ENCODE peak calls at places on chromosome 5, in six cellular contexts. S is OCI-LY7, G is NB4, K is PC-3, P is neural crest cell, D is BE2C. F is an unnamed sample.

GRCh38 chr5:34854459-34855174 is 15.7 kb downstream of the TTC23L start:
- DNase-seq in K (peak; percentile 30), S (peak; percentile 63), G (no peak), D (no peak), P (no peak), F (no peak)

GRCh38 chr5:146877783-146878470 is 630 bp downstream of the PPP2R2B start:
- DNase-seq in G (no peak), D (peak; percentile 49), P (peak; percentile 12), S (no peak), K (no peak), F (peak; percentile 62)

GRCh38 chr5:135829681-135830383 is 4.6 kb upstream of the SLC25A48 start:
- DNase-seq in P (peak; percentile 72), K (peak; percentile 68), G (peak; percentile 62), S (peak; percentile 67), D (peak; percentile 78), F (peak; percentile 82)

GRCh38 chr5:29229461-29229860 is 1964.0 kb upstream of the CDH6 start:
- DNase-seq in G (no peak), K (no peak), S (no peak), D (no peak), P (no peak), F (no peak)

GRCh38 chr5:173663810-173664526 is 47.5 kb upstream of the BOD1 start:
- DNase-seq in P (peak; percentile 38), G (peak; percentile 10), D (peak; percentile 44), K (no peak), S (peak; percentile 67), F (no peak)

GRCh38 chr5:132295505-132296411 is 1.6 kb downstream of the SLC22A4 start:
- DNase-seq in D (no peak), K (no peak), S (no peak), G (peak; percentile 46), P (no peak), F (no peak)

GRCh38 chr5:132099905-132100304 is 26.3 kb downstream of the CSF2 start:
- DNase-seq in P (no peak), D (no peak), S (no peak), K (no peak), G (no peak), F (no peak)

GRCh38 chr5:116557669-116558271 is 16.9 kb downstream of the SEMA6A start:
- DNase-seq in G (peak; percentile 31), K (peak; percentile 38), D (no peak), P (no peak), S (peak; percentile 16), F (no peak)

GRCh38 chr5:6158974-6159863 is 219.1 kb downstream of the MED10 start:
- DNase-seq in D (peak; percentile 51), S (no peak), P (no peak), G (no peak), K (peak; percentile 100), F (no peak)

GRCh38 chr5:172899436-172899835 is 59.8 kb upstream of the RPL26L1 start:
- DNase-seq in K (no peak), S (no peak), D (no peak), G (no peak), P (no peak), F (no peak)

GRCh38 chr5:32713396-32714381 is 2.6 kb downstream of the NPR3 start:
- DNase-seq in K (peak; percentile 91), D (no peak), G (no peak), P (peak; percentile 22), S (no peak), F (peak; percentile 48)
- TF ChIP-seq CTCF in K (peak; percentile 9), D (no peak), G (no peak), P (peak; percentile 17), S (no peak), F (no peak)

DNA sequence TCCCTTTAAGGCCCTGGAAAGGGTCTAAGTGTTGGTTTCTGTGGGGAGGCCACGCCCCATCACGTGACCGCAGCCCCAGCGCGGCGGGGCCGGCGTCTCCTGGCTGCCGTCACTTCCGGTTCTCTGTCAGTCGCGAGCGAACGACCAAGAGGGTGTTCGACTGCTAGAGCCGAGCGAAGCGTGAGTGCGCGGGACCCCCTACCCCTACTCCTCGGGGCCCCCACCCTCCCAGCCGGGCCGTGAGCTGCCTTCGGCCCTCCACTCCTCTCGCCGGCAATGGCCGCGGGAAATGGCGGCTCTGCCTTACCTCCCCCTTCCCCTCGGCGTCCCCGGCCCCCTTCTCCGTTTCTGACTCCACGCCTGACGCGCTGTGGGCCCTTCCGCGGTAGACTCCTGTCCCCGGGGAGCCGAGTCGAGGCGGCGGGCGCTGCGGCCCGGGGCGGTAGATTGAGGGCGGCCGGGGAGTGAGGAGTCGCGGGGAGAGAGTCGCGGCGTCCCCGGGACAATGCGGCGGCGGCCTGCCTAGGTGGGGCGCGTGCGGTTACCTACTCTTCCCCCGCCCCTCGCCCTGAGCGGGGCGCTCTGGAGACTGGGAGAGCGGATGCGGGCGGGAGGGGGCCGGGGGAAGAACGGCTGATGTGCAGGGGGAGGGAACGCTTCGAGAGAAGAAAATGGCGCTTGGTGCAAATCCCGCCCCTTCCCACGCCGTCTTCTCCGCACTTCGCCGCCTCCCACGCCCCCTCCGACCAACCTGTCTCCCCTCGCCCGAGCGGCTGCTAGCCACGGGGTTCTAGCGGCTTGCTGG is at the start of gene SUB1:
- DNase-seq in D (peak; percentile 96), P (peak; percentile 84), G (peak; percentile 97), S (peak; percentile 91), K (peak; percentile 91), F (peak; percentile 89)
- TF ChIP-seq CTCF in D (no peak), P (no peak), G (no peak), S (peak; percentile 26), K (no peak), F (no peak)

GRCh38 chr5:160119142-160119904 is at the start of gene PWWP2A:
- DNase-seq in G (peak; percentile 100), S (peak; percentile 100), K (peak; percentile 100), D (peak; percentile 99), P (peak; percentile 90), F (peak; percentile 95)
- TF ChIP-seq CTCF in G (no peak), S (peak; percentile 29), K (no peak), D (peak; percentile 5), P (peak; percentile 39), F (no peak)

GRCh38 chr5:93677344-93678021 is 63.9 kb downstream of the POU5F2 start:
- DNase-seq in K (peak; percentile 82), G (no peak), D (peak; percentile 50), S (no peak), P (peak; percentile 18), F (peak; percentile 52)

GRCh38 chr5:93676707-93677106 is 64.7 kb downstream of the POU5F2 start:
- DNase-seq in S (no peak), P (no peak), K (no peak), G (no peak), D (no peak), F (no peak)

GRCh38 chr5:93675458-93676450 is 65.6 kb downstream of the POU5F2 start:
- DNase-seq in S (no peak), D (no peak), G (no peak), K (no peak), P (no peak), F (no peak)

DNA sequence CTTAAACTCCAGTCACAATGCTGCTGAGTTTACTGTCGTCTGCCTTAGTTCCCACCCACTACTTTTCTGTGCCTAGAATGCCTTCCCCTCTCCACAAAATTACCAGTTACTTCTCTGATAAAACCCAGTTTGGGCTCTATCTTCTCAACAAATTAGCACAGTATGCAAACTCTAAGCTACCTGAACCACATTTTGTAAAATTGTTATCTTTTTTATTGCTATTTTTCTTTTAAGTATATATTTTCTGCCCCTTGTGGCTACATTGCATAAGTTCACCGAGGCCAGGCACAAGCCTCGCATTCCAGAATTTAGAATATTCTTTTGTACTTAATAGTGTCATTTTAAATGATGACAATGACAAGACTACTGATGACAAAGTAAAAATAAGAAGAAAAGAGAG is 60.0 kb downstream of the POU5F2 start:
- DNase-seq in G (no peak), D (no peak), K (no peak), S (no peak), P (no peak), F (no peak)
- TF ChIP-seq CTCF in G (no peak), D (peak; percentile 42), K (peak; percentile 57), S (peak; percentile 55), P (peak; percentile 66), F (peak; percentile 65)

GRCh38 chr5:91101777-91102379 is 281.2 kb downstream of the ARRDC3 start:
- DNase-seq in K (peak; percentile 83), D (peak; percentile 81), S (peak; percentile 56), P (peak; percentile 56), G (peak; percentile 83), F (peak; percentile 70)
- TF ChIP-seq CTCF in K (peak; percentile 94), D (peak; percentile 89), S (peak; percentile 77), P (peak; percentile 81), G (peak; percentile 54), F (peak; percentile 69)

DNA sequence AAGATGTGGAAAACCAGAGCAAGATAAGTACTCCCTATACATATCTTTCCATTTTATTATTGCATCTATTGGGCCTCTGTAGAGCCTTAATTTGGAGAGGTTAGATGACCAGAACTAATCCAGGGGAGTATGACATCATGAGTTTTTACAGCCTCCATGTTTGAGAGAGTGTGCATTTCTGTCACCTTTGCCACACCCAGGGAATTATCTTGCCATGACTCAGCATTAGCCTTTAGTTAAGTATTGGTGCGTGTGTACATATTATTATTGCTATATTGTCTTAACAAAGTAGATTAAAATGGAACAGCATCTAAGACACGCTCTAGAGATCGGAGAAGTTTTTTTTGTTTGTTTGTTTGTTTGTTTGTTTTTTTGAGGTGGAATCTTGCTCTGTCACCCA is 27.6 kb downstream of the DIMT1 start:
- DNase-seq in D (no peak), S (no peak), P (no peak), K (peak; percentile 58), G (no peak), F (no peak)
- TF ChIP-seq CTCF in D (no peak), S (no peak), P (no peak), K (no peak), G (no peak), F (no peak)

DNA sequence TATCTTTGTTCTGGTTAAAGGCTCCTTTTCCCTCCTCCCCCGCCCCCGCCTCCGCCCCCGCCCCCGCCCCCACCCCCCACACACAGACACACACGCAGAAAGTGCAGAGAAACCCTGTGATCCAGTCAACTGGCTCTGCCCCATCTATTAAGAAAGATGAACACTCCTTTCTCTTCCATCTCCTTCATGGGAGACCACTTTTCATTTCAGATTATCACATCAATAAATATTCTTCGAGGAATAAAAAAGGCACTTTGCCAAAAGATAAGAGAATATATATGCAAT is 127.0 kb downstream of the TMEM161B start:
- DNase-seq in S (no peak), G (no peak), D (no peak), K (no peak), P (no peak), F (no peak)
- TF ChIP-seq CTCF in S (no peak), G (no peak), D (no peak), K (no peak), P (peak; percentile 12), F (no peak)

F was measured in glutamatergic neuron.